ENCODE peak calls at places on chromosome 16, in nine cellular contexts. One of them, this sample, is unnamed.

GRCh38 chr16:88922114-88922825 is 54.7 kb downstream of the CBFA2T3 start:
- DNase-seq in GM23338: peak; percentile 57
- DNase-seq in BE2C: peak; percentile 62
- DNase-seq in neuronal stem cell: no peak
- DNase-seq in mucosa of descending colon: peak; percentile 82
- DNase-seq in tibial artery: peak; percentile 78
- DNase-seq in psoas muscle: peak; percentile 88
- DNase-seq in OCI-LY7: no peak
- DNase-seq in stomach: peak; percentile 67
- DNase-seq in this sample: peak; percentile 76

GRCh38 chr16:81106826-81107503 is 10.8 kb upstream of the GCSH start:
- DNase-seq in GM23338: no peak
- DNase-seq in BE2C: no peak
- DNase-seq in neuronal stem cell: no peak
- DNase-seq in mucosa of descending colon: no peak
- DNase-seq in tibial artery: no peak
- DNase-seq in psoas muscle: no peak
- DNase-seq in OCI-LY7: no peak
- DNase-seq in stomach: no peak
- DNase-seq in this sample: no peak

GRCh38 chr16:66109677-66110076 is 256.8 kb upstream of the CDH5 start:
- DNase-seq in GM23338: no peak
- DNase-seq in BE2C: no peak
- DNase-seq in neuronal stem cell: no peak
- DNase-seq in mucosa of descending colon: no peak
- DNase-seq in tibial artery: no peak
- DNase-seq in psoas muscle: no peak
- DNase-seq in OCI-LY7: no peak
- DNase-seq in stomach: no peak
- DNase-seq in this sample: no peak

GRCh38 chr16:9138021-9138680 is 46.7 kb downstream of the HAPSTR1 start:
- DNase-seq in GM23338: no peak
- DNase-seq in BE2C: no peak
- DNase-seq in neuronal stem cell: no peak
- DNase-seq in mucosa of descending colon: no peak
- DNase-seq in tibial artery: peak; percentile 51
- DNase-seq in psoas muscle: peak; percentile 40
- DNase-seq in OCI-LY7: no peak
- DNase-seq in stomach: no peak
- DNase-seq in this sample: no peak

GRCh38 chr16:17130733-17131132 is 340.0 kb downstream of the XYLT1 start:
- DNase-seq in GM23338: no peak
- DNase-seq in BE2C: no peak
- DNase-seq in neuronal stem cell: no peak
- DNase-seq in mucosa of descending colon: no peak
- DNase-seq in tibial artery: peak; percentile 5
- DNase-seq in psoas muscle: no peak
- DNase-seq in OCI-LY7: no peak
- DNase-seq in stomach: no peak
- DNase-seq in this sample: no peak

GRCh38 chr16:8649829-8650554 is 24.4 kb upstream of the ABAT start:
- DNase-seq in GM23338: no peak
- DNase-seq in BE2C: no peak
- DNase-seq in neuronal stem cell: no peak
- DNase-seq in mucosa of descending colon: no peak
- DNase-seq in tibial artery: no peak
- DNase-seq in psoas muscle: no peak
- DNase-seq in OCI-LY7: no peak
- DNase-seq in stomach: no peak
- DNase-seq in this sample: no peak

GRCh38 chr16:85750827-85751641 is at the start of gene C16orf74:
- DNase-seq in GM23338: peak; percentile 69
- DNase-seq in BE2C: peak; percentile 63
- DNase-seq in neuronal stem cell: no peak
- DNase-seq in mucosa of descending colon: peak; percentile 59
- DNase-seq in tibial artery: no peak
- DNase-seq in psoas muscle: no peak
- DNase-seq in OCI-LY7: peak; percentile 45
- DNase-seq in stomach: peak; percentile 68
- DNase-seq in this sample: peak; percentile 66

GRCh38 chr16:50680907-50681885 is at the start of gene SNX20:
- DNase-seq in GM23338: no peak
- DNase-seq in BE2C: no peak
- DNase-seq in neuronal stem cell: no peak
- DNase-seq in mucosa of descending colon: peak; percentile 46
- DNase-seq in tibial artery: peak; percentile 67
- DNase-seq in psoas muscle: no peak
- DNase-seq in OCI-LY7: peak; percentile 66
- DNase-seq in stomach: peak; percentile 43
- DNase-seq in this sample: no peak

GRCh38 chr16:47026947-47027346 is 53.5 kb upstream of the DNAJA2 start:
- DNase-seq in GM23338: no peak
- DNase-seq in BE2C: no peak
- DNase-seq in neuronal stem cell: no peak
- DNase-seq in mucosa of descending colon: no peak
- DNase-seq in tibial artery: no peak
- DNase-seq in psoas muscle: no peak
- DNase-seq in OCI-LY7: no peak
- DNase-seq in stomach: no peak
- DNase-seq in this sample: no peak

GRCh38 chr16:47774661-47775060 is 313.5 kb downstream of the PHKB start:
- DNase-seq in GM23338: peak; percentile 55
- DNase-seq in BE2C: no peak
- DNase-seq in neuronal stem cell: no peak
- DNase-seq in mucosa of descending colon: peak; percentile 75
- DNase-seq in tibial artery: no peak
- DNase-seq in psoas muscle: no peak
- DNase-seq in OCI-LY7: no peak
- DNase-seq in stomach: peak; percentile 58
- DNase-seq in this sample: no peak

GRCh38 chr16:89077076-89077475 is 16.6 kb upstream of the ACSF3 start:
- DNase-seq in GM23338: no peak
- DNase-seq in BE2C: no peak
- DNase-seq in neuronal stem cell: no peak
- DNase-seq in mucosa of descending colon: no peak
- DNase-seq in tibial artery: no peak
- DNase-seq in psoas muscle: no peak
- DNase-seq in OCI-LY7: no peak
- DNase-seq in stomach: no peak
- DNase-seq in this sample: no peak

GRCh38 chr16:11706180-11706742 is 36.4 kb downstream of the TXNDC11 start:
- DNase-seq in GM23338: no peak
- DNase-seq in BE2C: no peak
- DNase-seq in neuronal stem cell: no peak
- DNase-seq in mucosa of descending colon: no peak
- DNase-seq in tibial artery: no peak
- DNase-seq in psoas muscle: peak; percentile 83
- DNase-seq in OCI-LY7: peak; percentile 45
- DNase-seq in stomach: peak; percentile 46
- DNase-seq in this sample: peak; percentile 45

GRCh38 chr16:81823111-81823510 is 44.0 kb downstream of the PLCG2 start:
- DNase-seq in GM23338: no peak
- DNase-seq in BE2C: no peak
- DNase-seq in neuronal stem cell: no peak
- DNase-seq in mucosa of descending colon: peak; percentile 35
- DNase-seq in tibial artery: no peak
- DNase-seq in psoas muscle: no peak
- DNase-seq in OCI-LY7: peak; percentile 91
- DNase-seq in stomach: peak; percentile 39
- DNase-seq in this sample: no peak

GRCh38 chr16:2529961-2530628 is 1.1 kb downstream of the CEMP1 start:
- DNase-seq in GM23338: no peak
- DNase-seq in BE2C: no peak
- DNase-seq in neuronal stem cell: no peak
- DNase-seq in mucosa of descending colon: no peak
- DNase-seq in tibial artery: no peak
- DNase-seq in psoas muscle: peak; percentile 52
- DNase-seq in OCI-LY7: no peak
- DNase-seq in stomach: no peak
- DNase-seq in this sample: peak; percentile 19

GRCh38 chr16:2531696-2532493 is 687 bp upstream of the CEMP1 start:
- DNase-seq in GM23338: peak; percentile 99
- DNase-seq in BE2C: peak; percentile 99
- DNase-seq in neuronal stem cell: peak; percentile 95
- DNase-seq in mucosa of descending colon: peak; percentile 99
- DNase-seq in tibial artery: peak; percentile 99
- DNase-seq in psoas muscle: peak; percentile 99
- DNase-seq in OCI-LY7: peak; percentile 97
- DNase-seq in stomach: peak; percentile 99
- DNase-seq in this sample: peak; percentile 98

GRCh38 chr16:2529061-2529931 is 1.9 kb downstream of the CEMP1 start:
- DNase-seq in GM23338: peak; percentile 51
- DNase-seq in BE2C: peak; percentile 60
- DNase-seq in neuronal stem cell: no peak
- DNase-seq in mucosa of descending colon: no peak
- DNase-seq in tibial artery: no peak
- DNase-seq in psoas muscle: peak; percentile 55
- DNase-seq in OCI-LY7: no peak
- DNase-seq in stomach: no peak
- DNase-seq in this sample: peak; percentile 62

GRCh38 chr16:2531371-2531695 is at the start of gene CEMP1:
- DNase-seq in GM23338: peak; percentile 55
- DNase-seq in BE2C: no peak
- DNase-seq in neuronal stem cell: no peak
- DNase-seq in mucosa of descending colon: no peak
- DNase-seq in tibial artery: no peak
- DNase-seq in psoas muscle: no peak
- DNase-seq in OCI-LY7: no peak
- DNase-seq in stomach: no peak
- DNase-seq in this sample: no peak

DNA sequence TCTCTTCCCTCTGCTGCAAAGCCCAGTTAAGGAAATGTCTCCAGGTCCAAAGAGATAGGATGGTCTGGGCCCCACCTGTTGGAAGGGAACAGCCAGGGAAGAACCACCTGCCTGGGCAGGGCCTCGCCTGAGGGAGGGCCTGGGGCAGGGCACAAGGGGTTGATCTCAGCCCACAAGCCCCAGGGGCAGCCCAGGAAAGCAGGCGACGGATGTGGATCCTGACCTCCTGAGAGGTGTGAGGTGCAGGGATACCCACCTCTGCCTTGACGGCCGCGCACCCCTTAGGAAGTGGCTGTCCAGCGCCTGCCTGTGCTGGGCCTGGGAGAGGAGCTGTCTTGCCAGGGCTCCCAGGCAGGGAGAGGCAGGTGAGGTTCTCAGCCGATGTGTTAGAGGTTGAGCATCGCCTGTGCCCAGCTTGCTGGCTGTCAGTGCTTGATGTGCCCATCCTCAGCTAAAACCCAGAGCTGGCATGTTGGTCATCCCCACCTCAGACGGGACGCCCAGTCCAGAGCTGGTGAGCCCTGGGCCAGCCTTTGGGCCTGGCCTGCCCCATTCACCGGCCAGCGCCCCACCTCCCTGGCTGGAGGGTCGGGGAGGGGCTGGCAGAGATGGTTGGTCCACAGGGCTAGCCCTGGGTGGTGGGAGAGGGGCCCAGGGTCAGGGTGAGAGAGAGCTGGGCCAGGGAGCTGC is 434 bp downstream of the CEMP1 start:
- DNase-seq in GM23338: no peak
- DNase-seq in BE2C: no peak
- DNase-seq in neuronal stem cell: no peak
- DNase-seq in mucosa of descending colon: no peak
- DNase-seq in tibial artery: no peak
- DNase-seq in psoas muscle: peak; percentile 55
- DNase-seq in OCI-LY7: no peak
- DNase-seq in stomach: no peak
- DNase-seq in this sample: peak; percentile 82
- H3K4me3 ChIP-seq in GM23338: peak overlapping the region; percentile 83
- H3K4me3 ChIP-seq in BE2C: no peak overlapping the region
- H3K4me3 ChIP-seq in neuronal stem cell: no peak overlapping the region
- H3K4me3 ChIP-seq in mucosa of descending colon: no peak overlapping the region
- H3K4me3 ChIP-seq in tibial artery: no peak overlapping the region
- H3K4me3 ChIP-seq in psoas muscle: peak overlapping the region; percentile 73
- H3K4me3 ChIP-seq in OCI-LY7: no peak overlapping the region
- H3K4me3 ChIP-seq in stomach: peak overlapping the region; percentile 63
- H3K4me3 ChIP-seq in this sample: no peak overlapping the region

GRCh38 chr16:1771072-1771863 is at the start of gene NME3:
- DNase-seq in GM23338: peak; percentile 71
- DNase-seq in BE2C: peak; percentile 77
- DNase-seq in neuronal stem cell: peak; percentile 48
- DNase-seq in mucosa of descending colon: peak; percentile 91
- DNase-seq in tibial artery: peak; percentile 89
- DNase-seq in psoas muscle: peak; percentile 88
- DNase-seq in OCI-LY7: peak; percentile 77
- DNase-seq in stomach: peak; percentile 81
- DNase-seq in this sample: peak; percentile 72
- H3K4me3 ChIP-seq in GM23338: peak within 1 kb of the TSS; percentile 97
- H3K4me3 ChIP-seq in BE2C: peak within 1 kb of the TSS; percentile 92
- H3K4me3 ChIP-seq in neuronal stem cell: peak within 1 kb of the TSS; percentile 99
- H3K4me3 ChIP-seq in mucosa of descending colon: peak within 1 kb of the TSS; percentile 89
- H3K4me3 ChIP-seq in tibial artery: peak within 1 kb of the TSS; percentile 87
- H3K4me3 ChIP-seq in psoas muscle: peak within 1 kb of the TSS; percentile 76
- H3K4me3 ChIP-seq in OCI-LY7: peak within 1 kb of the TSS; percentile 98
- H3K4me3 ChIP-seq in stomach: peak within 1 kb of the TSS; percentile 98
- H3K4me3 ChIP-seq in this sample: peak within 1 kb of the TSS; percentile 100

GRCh38 chr16:30115238-30115637 is 1.9 kb upstream of the GDPD3 start:
- DNase-seq in GM23338: no peak
- DNase-seq in BE2C: no peak
- DNase-seq in neuronal stem cell: no peak
- DNase-seq in mucosa of descending colon: peak; percentile 88
- DNase-seq in tibial artery: no peak
- DNase-seq in psoas muscle: no peak
- DNase-seq in OCI-LY7: peak; percentile 49
- DNase-seq in stomach: peak; percentile 84
- DNase-seq in this sample: no peak

GRCh38 chr16:30113031-30113710 is at the start of gene GDPD3:
- DNase-seq in GM23338: no peak
- DNase-seq in BE2C: peak; percentile 59
- DNase-seq in neuronal stem cell: no peak
- DNase-seq in mucosa of descending colon: peak; percentile 84
- DNase-seq in tibial artery: no peak
- DNase-seq in psoas muscle: no peak
- DNase-seq in OCI-LY7: no peak
- DNase-seq in stomach: peak; percentile 76
- DNase-seq in this sample: no peak

GRCh38 chr16:30113711-30114333 is 485 bp upstream of the GDPD3 start:
- DNase-seq in GM23338: no peak
- DNase-seq in BE2C: no peak
- DNase-seq in neuronal stem cell: no peak
- DNase-seq in mucosa of descending colon: peak; percentile 35
- DNase-seq in tibial artery: no peak
- DNase-seq in psoas muscle: no peak
- DNase-seq in OCI-LY7: no peak
- DNase-seq in stomach: no peak
- DNase-seq in this sample: no peak

GRCh38 chr16:30112197-30113030 is 923 bp downstream of the GDPD3 start:
- DNase-seq in GM23338: peak; percentile 85
- DNase-seq in BE2C: peak; percentile 78
- DNase-seq in neuronal stem cell: no peak
- DNase-seq in mucosa of descending colon: peak; percentile 81
- DNase-seq in tibial artery: peak; percentile 76
- DNase-seq in psoas muscle: peak; percentile 80
- DNase-seq in OCI-LY7: peak; percentile 78
- DNase-seq in stomach: peak; percentile 66
- DNase-seq in this sample: no peak

GRCh38 chr16:30114411-30114810 is 1.1 kb upstream of the GDPD3 start:
- DNase-seq in GM23338: no peak
- DNase-seq in BE2C: no peak
- DNase-seq in neuronal stem cell: no peak
- DNase-seq in mucosa of descending colon: peak; percentile 21
- DNase-seq in tibial artery: no peak
- DNase-seq in psoas muscle: no peak
- DNase-seq in OCI-LY7: no peak
- DNase-seq in stomach: no peak
- DNase-seq in this sample: no peak
- H3K4me3 ChIP-seq in GM23338: no peak overlapping the region
- H3K4me3 ChIP-seq in BE2C: no peak overlapping the region
- H3K4me3 ChIP-seq in neuronal stem cell: no peak overlapping the region
- H3K4me3 ChIP-seq in mucosa of descending colon: no peak overlapping the region
- H3K4me3 ChIP-seq in tibial artery: no peak overlapping the region
- H3K4me3 ChIP-seq in psoas muscle: no peak overlapping the region
- H3K4me3 ChIP-seq in OCI-LY7: no peak overlapping the region
- H3K4me3 ChIP-seq in stomach: no peak overlapping the region
- H3K4me3 ChIP-seq in this sample: no peak overlapping the region

GRCh38 chr16:69367980-69368379 is 16.4 kb upstream of the TMED6 start:
- DNase-seq in GM23338: no peak
- DNase-seq in BE2C: no peak
- DNase-seq in neuronal stem cell: no peak
- DNase-seq in mucosa of descending colon: no peak
- DNase-seq in tibial artery: no peak
- DNase-seq in psoas muscle: no peak
- DNase-seq in OCI-LY7: no peak
- DNase-seq in stomach: no peak
- DNase-seq in this sample: no peak
- H3K4me3 ChIP-seq in GM23338: no peak overlapping the region
- H3K4me3 ChIP-seq in BE2C: no peak overlapping the region
- H3K4me3 ChIP-seq in neuronal stem cell: no peak overlapping the region
- H3K4me3 ChIP-seq in mucosa of descending colon: no peak overlapping the region
- H3K4me3 ChIP-seq in tibial artery: no peak overlapping the region
- H3K4me3 ChIP-seq in psoas muscle: no peak overlapping the region
- H3K4me3 ChIP-seq in OCI-LY7: no peak overlapping the region
- H3K4me3 ChIP-seq in stomach: no peak overlapping the region
- H3K4me3 ChIP-seq in this sample: no peak overlapping the region